ENCODE peak calls at places on chromosomes 1 and 21, in eight cellular contexts. B is activated CD8-positive, alpha-beta memory T cell treated with anti-CD3 and anti-CD28 coated beads, Interleukin-2, amount 10 ng/mL, durations not matched to agents 7 days and 5 days; M is upper lobe of left lung; J is stimulated activated naive CD8-positive, alpha-beta T cell treated with anti-CD3 and anti-CD28 coated beads, Interleukin-15, amount 100 ng/mL, for 72 hours; V is left ventricle myocardium superior; U is right lobe of liver; Z is central memory CD8-positive, alpha-beta T cell; F is T-helper 17 cell. Q is an unnamed sample.

GRCh38 chr1:206679738-206680211 is 4.9 kb upstream of the MAPKAPK2 start:
- ATAC-seq in B (peak), M (peak), J (peak), V (no peak), U (peak), Z (no peak), F (peak), Q (peak)

GRCh38 chr21:42495765-42496119 is 282 bp downstream of the RSPH1 start:
- ATAC-seq in B (no peak), M (no peak), J (no peak), V (no peak), U (no peak), Z (no peak), F (no peak), Q (no peak)

GRCh38 chr1:9399510-9400424 is 107.1 kb downstream of the SPSB1 start:
- ATAC-seq in B (no peak), M (no peak), J (no peak), V (peak), U (peak), Z (no peak), F (no peak), Q (no peak)

GRCh38 chr1:67464058-67464457 is 33.9 kb upstream of the SERBP1 start:
- ATAC-seq in B (no peak), M (no peak), J (no peak), V (no peak), U (no peak), Z (no peak), F (no peak), Q (no peak)

GRCh38 chr1:230725256-230726012 is 11.5 kb upstream of the AGT start:
- ATAC-seq in B (no peak), M (no peak), J (no peak), V (peak), U (peak), Z (no peak), F (no peak), Q (no peak)

GRCh38 chr1:167083066-167083682 is 7.0 kb downstream of the GPA33 start:
- ATAC-seq in B (no peak), M (no peak), J (no peak), V (peak), U (no peak), Z (no peak), F (no peak), Q (no peak)

GRCh38 chr1:229148743-229149142 is 122.2 kb upstream of the RAB4A start:
- ATAC-seq in B (no peak), M (no peak), J (peak), V (no peak), U (no peak), Z (no peak), F (no peak), Q (peak)

GRCh38 chr21:36415375-36415774 is 30.2 kb downstream of the CHAF1B start:
- ATAC-seq in B (no peak), M (no peak), J (no peak), V (no peak), U (no peak), Z (no peak), F (no peak), Q (no peak)

GRCh38 chr1:166354411-166354810 is 187.6 kb upstream of the FAM78B start:
- ATAC-seq in B (no peak), M (no peak), J (no peak), V (no peak), U (peak), Z (no peak), F (no peak), Q (no peak)

GRCh38 chr1:224851850-224852261 is 77.6 kb upstream of the DNAH14 start:
- ATAC-seq in B (peak), M (peak), J (peak), V (peak), U (peak), Z (no peak), F (no peak), Q (no peak)

GRCh38 chr1:245091818-245092637 is 62.8 kb upstream of the KIF26B start:
- ATAC-seq in B (no peak), M (peak), J (no peak), V (peak), U (peak), Z (no peak), F (no peak), Q (no peak)

Q was measured in stimulated activated memory B cell treated with anti-CD40 and anti-IgM and Interleukin-4, amounts not matched to agents 10 μg/mL and 1 μg/mL and 100 μg/mL, for 72 hours.